ENCODE peak calls at places on chromosome X, in nine cellular contexts. F is amniotic epithelial cell; T is lower leg skin; L is amygdala; G is thoracic aorta; M is EL; D is AG04450; Q is psoas muscle; Y is stimulated activated naive B cell treated with anti-CD40 and anti-IgM and Interleukin-4, amounts not matched to agents 10 μg/mL and 1 μg/mL and 100 μg/mL, for 72 hours. R is an unnamed sample.

GRCh38 chrX:7985568-7985967 is 58.4 kb upstream of the PNPLA4 start:
- DNase-seq in Q (no peak), L (no peak), G (no peak), Y (no peak), D (no peak), F (no peak), T (no peak), M (peak), R (no peak)

GRCh38 chrX:68936608-68937007 is 107.8 kb downstream of the EFNB1 start:
- DNase-seq in Y (no peak), D (peak), M (peak), L (no peak), G (no peak), T (peak), F (peak), Q (no peak), R (peak)

GRCh38 chrX:106208154-106208553 is 40.0 kb downstream of the PWWP3B start:
- DNase-seq in G (no peak), L (no peak), Y (no peak), Q (no peak), M (no peak), D (no peak), F (no peak), T (no peak), R (no peak)

GRCh38 chrX:28099166-28099565 is 117.9 kb upstream of the DCAF8L1 start:
- DNase-seq in G (no peak), L (no peak), T (no peak), Q (no peak), D (no peak), M (no peak), F (peak), Y (no peak), R (no peak)

GRCh38 chrX:133987188-133987587 is 1.8 kb upstream of the GPC3 start:
- DNase-seq in D (no peak), Y (no peak), M (no peak), L (no peak), G (no peak), F (no peak), Q (no peak), T (no peak), R (no peak)

GRCh38 chrX:46228389-46228788 is 316.8 kb downstream of the ZNF674 start:
- DNase-seq in G (no peak), Y (no peak), T (no peak), D (no peak), M (no peak), Q (no peak), L (no peak), F (no peak), R (no peak)

GRCh38 chrX:3651272-3651671 is 62.2 kb downstream of the PRKX start:
- DNase-seq in M (peak), Q (no peak), D (no peak), T (no peak), L (no peak), F (peak), G (no peak), Y (no peak), R (peak)

GRCh38 chrX:44162964-44163475 is 180.5 kb downstream of the EFHC2 start:
- DNase-seq in D (no peak), Q (no peak), M (no peak), F (no peak), G (no peak), Y (no peak), L (no peak), T (no peak), R (no peak)

GRCh38 chrX:7889138-7889537 is 38.1 kb downstream of the PNPLA4 start:
- DNase-seq in F (no peak), Y (no peak), G (no peak), D (no peak), L (no peak), M (peak), Q (no peak), T (no peak), R (no peak)

GRCh38 chrX:147468600-147468999 is 443.1 kb upstream of the FMR1 start:
- DNase-seq in Y (no peak), F (no peak), M (no peak), Q (no peak), T (no peak), L (no peak), D (no peak), G (no peak), R (no peak)

GRCh38 chrX:39603291-39603690 is 494.5 kb downstream of the BCOR start:
- DNase-seq in Y (no peak), G (no peak), Q (no peak), L (no peak), T (no peak), M (no peak), F (no peak), D (no peak), R (no peak)

GRCh38 chrX:104137496-104137895 is 19.3 kb downstream of the SLC25A53 start:
- DNase-seq in G (no peak), D (no peak), T (no peak), Q (no peak), M (peak), Y (no peak), F (peak), L (no peak), R (peak)

GRCh38 chrX:123588723-123589122 is 144.1 kb downstream of the THOC2 start:
- DNase-seq in T (no peak), D (no peak), F (no peak), L (no peak), Q (no peak), M (no peak), Y (no peak), G (no peak), R (no peak)

GRCh38 chrX:103730746-103731508 is 20.2 kb downstream of the TMEM31 start:
- DNase-seq in Y (no peak), Q (no peak), F (peak), T (no peak), L (no peak), M (peak), D (peak), G (no peak), R (peak)

GRCh38 chrX:48697182-48697727 is 721 bp downstream of the SUV39H1 start:
- DNase-seq in M (no peak), D (no peak), T (no peak), F (no peak), L (no peak), Y (no peak), Q (no peak), G (no peak), R (peak)

GRCh38 chrX:40145670-40146470 is 48.1 kb upstream of the BCOR start:
- DNase-seq in G (no peak), F (no peak), T (no peak), M (no peak), Q (no peak), L (no peak), Y (no peak), D (no peak), R (no peak)

GRCh38 chrX:140087865-140088264 is 122.5 kb upstream of the CXorf66 start:
- DNase-seq in Q (no peak), D (no peak), Y (no peak), F (no peak), T (no peak), L (no peak), M (no peak), G (no peak), R (no peak)

GRCh38 chrX:107659768-107660167 is 31.5 kb downstream of the PRPS1 start:
- DNase-seq in L (no peak), F (peak), Y (no peak), D (no peak), G (no peak), Q (no peak), M (peak), T (peak), R (peak)

GRCh38 chrX:103197721-103198306 is 17.1 kb upstream of the BEX4 start:
- DNase-seq in Y (no peak), M (peak), Q (no peak), F (peak), L (no peak), G (no peak), T (no peak), D (no peak), R (peak)

GRCh38 chrX:153981771-153982533 is 9.4 kb downstream of the TMEM187 start:
- DNase-seq in G (no peak), T (peak), D (no peak), F (peak), M (no peak), Y (peak), L (no peak), Q (peak), R (no peak)

GRCh38 chrX:86133761-86134160 is 14.5 kb upstream of the DACH2 start:
- DNase-seq in L (no peak), M (peak), Q (no peak), T (no peak), Y (no peak), D (no peak), G (no peak), F (peak), R (peak)

GRCh38 chrX:22534643-22535042 is 261.9 kb downstream of the CBLL2 start:
- DNase-seq in Q (peak), F (peak), G (peak), Y (no peak), L (no peak), T (no peak), D (peak), M (peak), R (peak)

GRCh38 chrX:71650333-71650969 is 16.9 kb upstream of the LOC101059915 start:
- DNase-seq in F (no peak), T (no peak), Y (no peak), L (no peak), D (no peak), Q (no peak), M (no peak), G (no peak), R (no peak)

R was measured in RKO.